ENCODE peak calls at places on chromosomes 12 and 14, in four cellular contexts. C, L, M and P are unnamed samples.

GRCh38 chr14:53127832-53128231 is 25.3 kb downstream of the DDHD1 start:
- DNase-seq in C (no peak), L (no peak), M (no peak), P (no peak)

GRCh38 chr12:24754690-24755638 is 193.9 kb downstream of the BCAT1 start:
- DNase-seq in C (no peak), L (no peak), M (no peak), P (no peak)

GRCh38 chr12:123026094-123026853 is 45.8 kb downstream of the ARL6IP4 start:
- DNase-seq in C (no peak), L (no peak), M (no peak), P (peak)

GRCh38 chr14:43949410-43949809 is 557.7 kb downstream of the FSCB start:
- DNase-seq in C (no peak), L (no peak), M (no peak), P (no peak)

GRCh38 chr14:91068642-91069041 is 8.2 kb upstream of the RPS6KA5 start:
- DNase-seq in C (no peak), L (no peak), M (no peak), P (no peak)

GRCh38 chr12:118371354-118372282 is 1.1 kb downstream of the TAOK3 start:
- DNase-seq in C (peak), L (no peak), M (no peak), P (no peak)

GRCh38 chr12:6551496-6552139 is 4.2 kb downstream of the IFFO1 start:
- DNase-seq in C (no peak), L (no peak), M (no peak), P (no peak)

GRCh38 chr12:1777798-1778197 is 42.6 kb upstream of the LRTM2 start:
- DNase-seq in C (peak), L (no peak), M (no peak), P (no peak)

GRCh38 chr12:81206425-81206824 is 128.5 kb downstream of the ACSS3 start:
- DNase-seq in C (no peak), L (no peak), M (no peak), P (no peak)

GRCh38 chr14:55581011-55581806 is 1.2 kb downstream of the KTN1 start:
- DNase-seq in C (peak), L (peak), M (peak), P (no peak)

GRCh38 chr12:75452675-75453330 is 27.8 kb upstream of the GLIPR1 start:
- DNase-seq in C (no peak), L (no peak), M (no peak), P (no peak)

GRCh38 chr14:61527325-61528100 is 167.8 kb upstream of the HIF1A start:
- DNase-seq in C (no peak), L (no peak), M (no peak), P (no peak)

GRCh38 chr12:4530982-4531586 is 7.6 kb upstream of the RAD51AP1 start:
- DNase-seq in C (no peak), L (no peak), M (no peak), P (no peak)

GRCh38 chr14:59251811-59252771 is 63.6 kb downstream of the DAAM1 start:
- DNase-seq in C (peak), L (no peak), M (no peak), P (no peak)

GRCh38 chr12:52319097-52319496 is 2.1 kb downstream of the KRT83 start:
- DNase-seq in C (no peak), L (no peak), M (no peak), P (peak)

GRCh38 chr12:124523071-124523470 is 44.3 kb downstream of the NCOR2 start:
- DNase-seq in C (no peak), L (no peak), M (no peak), P (no peak)

GRCh38 chr12:123267991-123268843 is 3.4 kb downstream of the CDK2AP1 start:
- DNase-seq in C (no peak), L (no peak), M (no peak), P (peak)

GRCh38 chr14:89397569-89397968 is 19.5 kb downstream of the FOXN3 start:
- DNase-seq in C (no peak), L (no peak), M (no peak), P (no peak)

GRCh38 chr14:95518045-95518751 is 1.7 kb upstream of the SYNE3 start:
- DNase-seq in C (no peak), L (no peak), M (no peak), P (no peak)

GRCh38 chr14:88128811-88129210 is 123.9 kb downstream of the GPR65 start:
- DNase-seq in C (no peak), L (no peak), M (no peak), P (no peak)

GRCh38 chr12:53684654-53685220 is 8.9 kb upstream of the ATP5MC2 start:
- DNase-seq in C (no peak), L (no peak), M (no peak), P (no peak)

GRCh38 chr12:8648598-8649205 is 13.9 kb downstream of the MFAP5 start:
- DNase-seq in C (no peak), L (no peak), M (peak), P (no peak)

GRCh38 chr12:31650927-31651326 is 8.6 kb upstream of the ETFBKMT start:
- DNase-seq in C (no peak), L (no peak), M (no peak), P (no peak)

GRCh38 chr14:72104011-72104613 is 171.9 kb downstream of the RGS6 start:
- DNase-seq in C (peak), L (no peak), M (peak), P (no peak)

GRCh38 chr14:103520657-103521437 is 1.8 kb downstream of the CKB start:
- DNase-seq in C (peak), L (peak), M (peak), P (peak)

GRCh38 chr14:100018482-100018881 is 46.7 kb upstream of the EVL start:
- DNase-seq in C (no peak), L (no peak), M (no peak), P (no peak)

GRCh38 chr14:61430066-61430757 is 108.8 kb downstream of the PRKCH start:
- DNase-seq in C (no peak), L (no peak), M (no peak), P (no peak)

GRCh38 chr14:104603623-104604401 is 760 bp downstream of the TMEM179 start:
- DNase-seq in C (no peak), L (no peak), M (no peak), P (no peak)

GRCh38 chr12:46956451-46957035 is 122.9 kb upstream of the PCED1B start:
- DNase-seq in C (no peak), L (no peak), M (no peak), P (no peak)